ENCODE peak calls at places on chromosomes 13 and 19, in eight cellular contexts. O is heart right ventricle; Q is MM.1S; H is uterus; T is psoas muscle; N is CD8-positive, alpha-beta T cell; W is HCT116; C is transverse colon. Y is an unnamed sample. For H3K9me3, the result is how much of the 10 kb centered on the place peaks cover.

GRCh38 chr19:10408511-10409291 is 5.4 kb upstream of the CDC37 start:
- DNase-seq in Q (no peak), T (no peak), W (no peak), C (peak), H (no peak), O (no peak), N (no peak), Y (no peak)

GRCh38 chr19:492091-492531 is 4.2 kb upstream of the MADCAM1 start:
- DNase-seq in T (peak), N (peak), H (no peak), W (no peak), Q (no peak), O (no peak), C (no peak), Y (peak)

GRCh38 chr13:63403726-63404125 is 1988.1 kb upstream of the PCDH20 start:
- DNase-seq in N (no peak), H (no peak), W (no peak), C (no peak), Q (no peak), T (no peak), O (no peak), Y (no peak)

GRCh38 chr13:105735269-105735668 is 800.2 kb downstream of the EFNB2 start:
- DNase-seq in C (no peak), W (no peak), O (no peak), Q (peak), H (no peak), T (no peak), N (no peak), Y (no peak)

GRCh38 chr13:114268344-114269280 is 12.8 kb upstream of the UPF3A start:
- DNase-seq in W (no peak), Q (no peak), T (no peak), C (no peak), N (no peak), O (no peak), H (no peak), Y (no peak)

GRCh38 chr13:31674056-31674455 is 65.3 kb upstream of the RXFP2 start:
- DNase-seq in O (no peak), C (no peak), T (no peak), W (no peak), N (no peak), Q (no peak), H (no peak), Y (no peak)

GRCh38 chr13:114015111-114015551 is 41.3 kb upstream of the C13orf46 start:
- DNase-seq in C (peak), H (no peak), O (no peak), W (no peak), T (peak), Q (no peak), N (no peak), Y (no peak)

GRCh38 chr13:76884571-76885202 is 1.5 kb downstream of the KCTD12 start:
- DNase-seq in H (peak), O (no peak), T (no peak), W (no peak), N (no peak), C (no peak), Q (no peak), Y (no peak)

GRCh38 chr19:33177417-33177976 is 16.6 kb upstream of the LRP3 start:
- DNase-seq in T (no peak), O (no peak), W (no peak), H (no peak), C (no peak), Q (no peak), N (peak), Y (no peak)

GRCh38 chr19:36008336-36008978 is at the start of gene SYNE4:
- DNase-seq in O (no peak), N (no peak), T (no peak), H (no peak), C (peak), Q (no peak), W (peak), Y (no peak)

GRCh38 chr13:109366521-109366920 is 419.9 kb downstream of the IRS2 start:
- DNase-seq in W (no peak), T (no peak), H (no peak), N (no peak), O (no peak), Q (no peak), C (no peak), Y (no peak)

GRCh38 chr13:110307697-110308376 is 753 bp downstream of the COL4A2 start:
- DNase-seq in C (no peak), H (no peak), W (no peak), O (peak), Q (no peak), T (no peak), N (no peak), Y (no peak)

GRCh38 chr13:77533875-77534788 is 1.4 kb upstream of the SCEL start:
- DNase-seq in Q (peak), T (no peak), W (no peak), O (no peak), H (no peak), N (no peak), C (no peak), Y (no peak)

GRCh38 chr19:35644987-35645679 is 3.0 kb upstream of the COX6B1 start:
- DNase-seq in O (peak), T (peak), N (peak), H (peak), W (peak), C (peak), Q (peak), Y (peak)

GRCh38 chr13:49421391-49421790 is 22.5 kb downstream of the CAB39L start:
- DNase-seq in W (peak), N (peak), O (no peak), H (no peak), C (peak), T (no peak), Q (no peak), Y (no peak)

GRCh38 chr13:108352599-108352998 is 83.1 kb downstream of the TNFSF13B start:
- DNase-seq in Q (no peak), W (no peak), T (no peak), N (no peak), H (no peak), C (no peak), O (no peak), Y (no peak)

GRCh38 chr19:38203197-38203596 is 20.8 kb downstream of the DPF1 start:
- DNase-seq in O (no peak), H (no peak), W (no peak), N (no peak), C (no peak), Q (no peak), T (no peak), Y (no peak)

GRCh38 chr19:39411832-39412099 is 703 bp upstream of the PLEKHG2 start:
- DNase-seq in C (peak), N (peak), T (peak), O (peak), H (peak), W (peak), Q (peak), Y (peak)

GRCh38 chr19:40278361-40279045 is 6.6 kb downstream of the AKT2 start:
- DNase-seq in N (no peak), C (no peak), H (peak), T (no peak), O (no peak), W (no peak), Q (no peak), Y (no peak)

GRCh38 chr13:30364876-30365275 is 57.4 kb upstream of the UBE2L5 start:
- DNase-seq in T (no peak), O (no peak), C (no peak), H (no peak), W (no peak), N (no peak), Q (no peak), Y (no peak)

GRCh38 chr19:11973020-11973810 is 8.4 kb downstream of the ZNF763 start:
- DNase-seq in H (no peak), W (no peak), C (no peak), O (no peak), T (no peak), Q (no peak), N (no peak), Y (no peak)
- H3K9me3 ChIP-seq in H (under half), W (under half), C (under half), O (under half), T (under half), Q (under half), N (under half), Y (under half)

GRCh38 chr19:1948676-1949075 is 7.7 kb downstream of the CSNK1G2 start:
- DNase-seq in N (no peak), Q (no peak), C (no peak), H (no peak), T (no peak), W (no peak), O (no peak), Y (no peak)
- H3K9me3 ChIP-seq in N (under half), Q (under half), C (under half), H (under half), T (under half), W (under half), O (under half), Y (under half)

GRCh38 chr13:112104873-112105234 is 37.9 kb downstream of the SOX1 start:
- DNase-seq in N (no peak), W (no peak), T (no peak), H (no peak), C (no peak), O (no peak), Q (no peak), Y (no peak)
- H3K9me3 ChIP-seq in N (under half), W (under half), T (under half), H (under half), C (under half), O (under half), Q (under half), Y (under half)

GRCh38 chr13:94706101-94706853 is 6.1 kb downstream of the SOX21 start:
- DNase-seq in W (no peak), H (no peak), N (no peak), O (no peak), Q (no peak), T (no peak), C (no peak), Y (no peak)
- H3K9me3 ChIP-seq in W (under half), H (under half), N (under half), O (under half), Q (under half), T (under half), C (under half), Y (under half)

Y was measured in T-helper 17 cell.